ENCODE peak calls at places on chromosomes 13 and 19, in five cellular contexts. J is COR-L47, N is HEK293T, K is nephron progenitor cell, O is EL. S is an unnamed sample.

GRCh38 chr19:8216357-8216756 is 7.2 kb downstream of the CERS4 start:
- DNase-seq in J (no peak), N (no peak), K (no peak), O (no peak), S (no peak)

GRCh38 chr13:99979453-99980200 is 2.0 kb upstream of the ZIC2 start:
- DNase-seq in J (peak), N (no peak), K (peak), O (no peak), S (no peak)

GRCh38 chr19:1725100-1726064 is 27.9 kb upstream of the ONECUT3 start:
- DNase-seq in J (peak), N (peak), K (peak), O (peak), S (peak)

GRCh38 chr13:33087091-33087490 is 70.9 kb downstream of the KL start:
- DNase-seq in J (no peak), N (no peak), K (no peak), O (peak), S (no peak)

GRCh38 chr13:34020388-34020787 is 202.4 kb downstream of the RFC3 start:
- DNase-seq in J (no peak), N (no peak), K (no peak), O (no peak), S (no peak)

GRCh38 chr13:80654638-80655249 is 313.8 kb upstream of the SPRY2 start:
- DNase-seq in J (no peak), N (no peak), K (no peak), O (no peak), S (no peak)

GRCh38 chr13:76825415-76825814 is 60.8 kb downstream of the KCTD12 start:
- DNase-seq in J (no peak), N (no peak), K (no peak), O (no peak), S (no peak)

GRCh38 chr13:85508683-85509329 is 290.4 kb downstream of the SLITRK6 start:
- DNase-seq in J (no peak), N (no peak), K (no peak), O (no peak), S (no peak)

GRCh38 chr19:45472557-45473365 is 5.0 kb downstream of the FOSB start:
- DNase-seq in J (no peak), N (no peak), K (peak), O (no peak), S (no peak)

GRCh38 chr19:13150919-13151604 is 851 bp downstream of the IER2 start:
- DNase-seq in J (no peak), N (no peak), K (peak), O (peak), S (no peak)

GRCh38 chr13:25980255-25980654 is 71.6 kb downstream of the SHISA2 start:
- DNase-seq in J (no peak), N (peak), K (peak), O (peak), S (no peak)

GRCh38 chr19:46296722-46297431 is at the start of gene HIF3A:
- DNase-seq in J (no peak), N (no peak), K (peak), O (peak), S (peak)

S was measured in AG08396.